ENCODE peak calls at places on chromosomes 6 and 20, in seven cellular contexts. R, B, I, C, M, N and F are unnamed samples.

GRCh38 chr6:136616527-136616926 is 66.3 kb upstream of the MAP7 start:
- DNase-seq in I (no peak), R (no peak), C (no peak), B (no peak), M (no peak), N (no peak), F (no peak)

GRCh38 chr6:34360556-34360955 is 31.9 kb downstream of the NUDT3 start:
- DNase-seq in C (no peak), B (no peak), R (peak; percentile 75), I (peak; percentile 31), M (no peak), N (peak; percentile 73), F (no peak)

GRCh38 chr6:37057678-37058077 is 52.2 kb downstream of the FGD2 start:
- DNase-seq in N (no peak), I (no peak), B (no peak), M (no peak), C (no peak), R (no peak), F (no peak)

GRCh38 chr6:473759-474453 is 82.4 kb downstream of the IRF4 start:
- DNase-seq in I (no peak), B (no peak), C (no peak), R (no peak), M (no peak), N (no peak), F (no peak)

GRCh38 chr6:165653196-165653595 is 9.8 kb downstream of the PDE10A start:
- DNase-seq in M (no peak), R (peak; percentile 14), C (no peak), B (no peak), N (no peak), I (no peak), F (no peak)

GRCh38 chr6:144343736-144344428 is 58.7 kb downstream of the UTRN start:
- DNase-seq in M (no peak), R (no peak), I (no peak), B (no peak), C (peak; percentile 45), N (no peak), F (no peak)

GRCh38 chr6:69894578-69895347 is 28.4 kb downstream of the COL19A1 start:
- DNase-seq in I (peak; percentile 69), M (peak; percentile 83), N (peak; percentile 23), C (no peak), R (peak; percentile 89), B (peak; percentile 62), F (no peak)

GRCh38 chr20:24608926-24609667 is 139.7 kb downstream of the SYNDIG1 start:
- DNase-seq in M (no peak), N (no peak), I (peak; percentile 49), R (no peak), B (no peak), C (no peak), F (no peak)

GRCh38 chr6:15268130-15268908 is 22.4 kb downstream of the JARID2 start:
- DNase-seq in B (no peak), I (no peak), N (no peak), C (no peak), R (no peak), M (no peak), F (no peak)

GRCh38 chr6:75204222-75204958 is 1.5 kb downstream of the COL12A1 start:
- DNase-seq in C (peak; percentile 42), M (peak; percentile 88), B (peak; percentile 58), N (peak; percentile 76), I (peak; percentile 96), R (peak; percentile 97), F (peak; percentile 80)

GRCh38 chr20:32731882-32732266 is 11.4 kb downstream of the COMMD7 start:
- DNase-seq in M (no peak), R (no peak), B (no peak), C (no peak), I (peak; percentile 58), N (no peak), F (no peak)

GRCh38 chr20:16124491-16124890 is 448.8 kb downstream of the KIF16B start:
- DNase-seq in N (no peak), M (no peak), C (no peak), I (no peak), B (no peak), R (no peak), F (no peak)

GRCh38 chr6:162251257-162251656 is 476.3 kb downstream of the PRKN start:
- DNase-seq in M (no peak), N (no peak), I (peak; percentile 43), B (no peak), R (no peak), C (no peak), F (no peak)

GRCh38 chr6:31473780-31474725 is 23.9 kb upstream of the MICB start:
- DNase-seq in M (no peak), B (peak; percentile 77), C (no peak), N (no peak), R (peak; percentile 62), I (peak; percentile 54), F (no peak)

GRCh38 chr6:111447051-111447450 is 36.0 kb downstream of the REV3L start:
- DNase-seq in B (no peak), I (peak; percentile 72), N (no peak), M (no peak), C (no peak), R (no peak), F (no peak)

GRCh38 chr6:9482030-9482731 is 932.7 kb downstream of the TFAP2A start:
- DNase-seq in B (peak; percentile 96), N (peak; percentile 81), I (peak; percentile 94), R (peak; percentile 100), C (no peak), M (peak; percentile 75), F (no peak)

GRCh38 chr6:14211596-14211961 is 94.0 kb downstream of the CD83 start:
- DNase-seq in I (peak; percentile 42), B (no peak), M (no peak), R (no peak), C (peak; percentile 28), N (no peak), F (peak; percentile 80)

GRCh38 chr6:18263561-18264337 is 581 bp downstream of the DEK start:
- DNase-seq in C (no peak), N (no peak), B (no peak), M (peak; percentile 28), R (peak; percentile 34), I (peak; percentile 19), F (peak; percentile 67)

GRCh38 chr20:34709836-34710567 is 5.9 kb downstream of the TP53INP2 start:
- DNase-seq in C (peak; percentile 83), B (no peak), N (no peak), R (peak; percentile 62), M (peak; percentile 16), I (peak; percentile 53), F (peak; percentile 58)

GRCh38 chr6:804771-805170 is 111.8 kb upstream of the EXOC2 start:
- DNase-seq in I (no peak), C (no peak), B (no peak), R (no peak), N (no peak), M (no peak), F (no peak)

GRCh38 chr20:19495905-19496703 is 262.0 kb upstream of the RIN2 start:
- DNase-seq in R (peak; percentile 87), N (no peak), B (no peak), C (no peak), I (no peak), M (no peak), F (no peak)

GRCh38 chr6:4167833-4168232 is 32.5 kb upstream of the ECI2 start:
- DNase-seq in C (no peak), M (no peak), I (no peak), B (no peak), N (no peak), R (no peak), F (no peak)

GRCh38 chr6:41545174-41545702 is 943 bp upstream of the FOXP4 start:
- DNase-seq in I (no peak), R (no peak), M (no peak), B (no peak), N (no peak), C (no peak), F (no peak)

GRCh38 chr6:8131265-8131897 is 29.0 kb upstream of the EEF1E1 start:
- DNase-seq in R (peak; percentile 75), C (peak; percentile 37), M (no peak), I (peak; percentile 71), B (peak; percentile 18), N (no peak), F (peak; percentile 56)

GRCh38 chr20:9989066-9989724 is 45.6 kb upstream of the ANKEF1 start:
- DNase-seq in B (peak; percentile 47), M (peak; percentile 44), C (no peak), R (peak; percentile 52), I (peak; percentile 83), N (no peak), F (no peak)